ENCODE peak calls at places on chromosomes 11 and 22, in five cellular contexts. One of them, this sample, is unnamed. For H3K4me1, the result is how much of the 10 kb centered on the place peaks cover.

GRCh38 chr11:125073616-125074483 is 10.7 kb downstream of the SLC37A2 start:
- DNase-seq in fibroblast of lung: no peak
- DNase-seq in PC-3: no peak
- DNase-seq in ovary: no peak
- DNase-seq in lower lobe of right lung: no peak
- DNase-seq in this sample: no peak

GRCh38 chr11:126992804-126993111 is 7.8 kb downstream of the KIRREL3 start:
- DNase-seq in fibroblast of lung: peak
- DNase-seq in PC-3: peak
- DNase-seq in ovary: no peak
- DNase-seq in lower lobe of right lung: no peak
- DNase-seq in this sample: no peak

GRCh38 chr11:43681543-43681942 is 1.0 kb downstream of the HSD17B12 start:
- DNase-seq in fibroblast of lung: peak
- DNase-seq in PC-3: peak
- DNase-seq in ovary: no peak
- DNase-seq in lower lobe of right lung: no peak
- DNase-seq in this sample: peak

GRCh38 chr22:49077586-49077985 is 750.1 kb downstream of the BRD1 start:
- DNase-seq in fibroblast of lung: no peak
- DNase-seq in PC-3: no peak
- DNase-seq in ovary: no peak
- DNase-seq in lower lobe of right lung: no peak
- DNase-seq in this sample: no peak

GRCh38 chr11:84526250-84526649 is 1100.9 kb downstream of the DLG2 start:
- DNase-seq in fibroblast of lung: no peak
- DNase-seq in PC-3: peak
- DNase-seq in ovary: no peak
- DNase-seq in lower lobe of right lung: no peak
- DNase-seq in this sample: no peak

GRCh38 chr11:103736323-103736722 is 300.1 kb upstream of the DDI1 start:
- DNase-seq in fibroblast of lung: no peak
- DNase-seq in PC-3: no peak
- DNase-seq in ovary: no peak
- DNase-seq in lower lobe of right lung: no peak
- DNase-seq in this sample: no peak

GRCh38 chr11:36372101-36372767 is 76.1 kb downstream of the PRR5L start:
- DNase-seq in fibroblast of lung: peak
- DNase-seq in PC-3: peak
- DNase-seq in ovary: no peak
- DNase-seq in lower lobe of right lung: no peak
- DNase-seq in this sample: no peak

GRCh38 chr22:42439821-42440674 is 7.8 kb upstream of the NFAM1 start:
- DNase-seq in fibroblast of lung: peak
- DNase-seq in PC-3: peak
- DNase-seq in ovary: no peak
- DNase-seq in lower lobe of right lung: peak
- DNase-seq in this sample: no peak

GRCh38 chr22:22111267-22111751 is 128.7 kb upstream of the TOP3B start:
- DNase-seq in fibroblast of lung: peak
- DNase-seq in PC-3: peak
- DNase-seq in ovary: no peak
- DNase-seq in lower lobe of right lung: no peak
- DNase-seq in this sample: peak

GRCh38 chr11:88421530-88421929 is 84.0 kb upstream of the CTSC start:
- DNase-seq in fibroblast of lung: no peak
- DNase-seq in PC-3: peak
- DNase-seq in ovary: no peak
- DNase-seq in lower lobe of right lung: no peak
- DNase-seq in this sample: peak

GRCh38 chr22:33597274-33597985 is 322.8 kb downstream of the LARGE1 start:
- DNase-seq in fibroblast of lung: no peak
- DNase-seq in PC-3: no peak
- DNase-seq in ovary: no peak
- DNase-seq in lower lobe of right lung: no peak
- DNase-seq in this sample: no peak

GRCh38 chr22:38406617-38407016 is 48.4 kb downstream of the KCNJ4 start:
- DNase-seq in fibroblast of lung: peak
- DNase-seq in PC-3: no peak
- DNase-seq in ovary: no peak
- DNase-seq in lower lobe of right lung: no peak
- DNase-seq in this sample: no peak

GRCh38 chr11:46375392-46376101 is 5.9 kb upstream of the MDK start:
- DNase-seq in fibroblast of lung: no peak
- DNase-seq in PC-3: no peak
- DNase-seq in ovary: peak
- DNase-seq in lower lobe of right lung: no peak
- DNase-seq in this sample: no peak

GRCh38 chr11:119065369-119065768 is 2.2 kb upstream of the VPS11 start:
- DNase-seq in fibroblast of lung: peak
- DNase-seq in PC-3: peak
- DNase-seq in ovary: no peak
- DNase-seq in lower lobe of right lung: no peak
- DNase-seq in this sample: no peak

GRCh38 chr11:60084866-60085265 is 3.6 kb upstream of the MS4A2 start:
- DNase-seq in fibroblast of lung: no peak
- DNase-seq in PC-3: peak
- DNase-seq in ovary: no peak
- DNase-seq in lower lobe of right lung: no peak
- DNase-seq in this sample: no peak

GRCh38 chr11:4539603-4540219 is 5.3 kb upstream of the OR52M1 start:
- DNase-seq in fibroblast of lung: peak
- DNase-seq in PC-3: peak
- DNase-seq in ovary: peak
- DNase-seq in lower lobe of right lung: peak
- DNase-seq in this sample: peak

GRCh38 chr11:91199866-91200265 is 977.0 kb upstream of the CHORDC1 start:
- DNase-seq in fibroblast of lung: peak
- DNase-seq in PC-3: no peak
- DNase-seq in ovary: no peak
- DNase-seq in lower lobe of right lung: no peak
- DNase-seq in this sample: no peak

GRCh38 chr22:24893341-24894070 is 53.0 kb downstream of the LHFPL7 start:
- DNase-seq in fibroblast of lung: no peak
- DNase-seq in PC-3: no peak
- DNase-seq in ovary: peak
- DNase-seq in lower lobe of right lung: peak
- DNase-seq in this sample: no peak

GRCh38 chr22:32745251-32745995 is 56.1 kb upstream of the TIMP3 start:
- DNase-seq in fibroblast of lung: peak
- DNase-seq in PC-3: peak
- DNase-seq in ovary: no peak
- DNase-seq in lower lobe of right lung: no peak
- DNase-seq in this sample: peak

GRCh38 chr11:26993965-26994446 is at the start of gene FIBIN:
- DNase-seq in fibroblast of lung: peak
- DNase-seq in PC-3: no peak
- DNase-seq in ovary: peak
- DNase-seq in lower lobe of right lung: peak
- DNase-seq in this sample: peak

GRCh38 chr11:57473208-57473930 is 13.0 kb downstream of the RTN4RL2 start:
- DNase-seq in fibroblast of lung: no peak
- DNase-seq in PC-3: no peak
- DNase-seq in ovary: no peak
- DNase-seq in lower lobe of right lung: no peak
- DNase-seq in this sample: no peak

GRCh38 chr11:21636561-21636960 is 556.3 kb upstream of the ANO5 start:
- DNase-seq in fibroblast of lung: no peak
- DNase-seq in PC-3: no peak
- DNase-seq in ovary: no peak
- DNase-seq in lower lobe of right lung: no peak
- DNase-seq in this sample: no peak
- H3K4me1 ChIP-seq in fibroblast of lung: under half
- H3K4me1 ChIP-seq in PC-3: under half
- H3K4me1 ChIP-seq in ovary: under half
- H3K4me1 ChIP-seq in lower lobe of right lung: under half
- H3K4me1 ChIP-seq in this sample: under half

DNA sequence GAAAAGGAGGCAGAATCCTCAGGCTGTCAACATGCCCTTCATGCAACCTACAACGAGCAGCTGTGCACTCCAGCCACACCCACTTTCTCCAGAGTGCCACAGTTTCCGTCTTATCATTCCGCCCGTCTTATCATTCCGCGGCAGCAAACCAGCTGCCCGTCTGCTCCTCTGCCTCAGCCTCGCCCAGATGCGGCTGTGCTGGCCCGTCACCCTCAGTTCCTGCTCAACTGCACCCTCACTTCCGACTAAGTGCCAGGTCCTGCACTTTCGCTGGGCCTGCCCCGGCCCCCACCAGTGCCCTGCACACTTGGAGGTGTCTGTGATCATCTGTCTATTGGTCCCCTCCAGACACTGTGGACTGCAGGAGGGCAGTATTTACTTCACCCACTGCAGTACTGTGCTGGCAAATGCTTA is 43.7 kb downstream of the MICAL3 start:
- DNase-seq in fibroblast of lung: peak
- DNase-seq in PC-3: no peak
- DNase-seq in ovary: no peak
- DNase-seq in lower lobe of right lung: peak
- DNase-seq in this sample: peak
- H3K4me1 ChIP-seq in fibroblast of lung: under half
- H3K4me1 ChIP-seq in PC-3: under half
- H3K4me1 ChIP-seq in ovary: under half
- H3K4me1 ChIP-seq in lower lobe of right lung: under half
- H3K4me1 ChIP-seq in this sample: under half

GRCh38 chr22:29912605-29913398 is 29.8 kb downstream of the MTMR3 start:
- DNase-seq in fibroblast of lung: peak
- DNase-seq in PC-3: peak
- DNase-seq in ovary: no peak
- DNase-seq in lower lobe of right lung: no peak
- DNase-seq in this sample: peak
- H3K4me1 ChIP-seq in fibroblast of lung: under half
- H3K4me1 ChIP-seq in PC-3: under half
- H3K4me1 ChIP-seq in ovary: under half
- H3K4me1 ChIP-seq in lower lobe of right lung: half or more
- H3K4me1 ChIP-seq in this sample: under half

DNA sequence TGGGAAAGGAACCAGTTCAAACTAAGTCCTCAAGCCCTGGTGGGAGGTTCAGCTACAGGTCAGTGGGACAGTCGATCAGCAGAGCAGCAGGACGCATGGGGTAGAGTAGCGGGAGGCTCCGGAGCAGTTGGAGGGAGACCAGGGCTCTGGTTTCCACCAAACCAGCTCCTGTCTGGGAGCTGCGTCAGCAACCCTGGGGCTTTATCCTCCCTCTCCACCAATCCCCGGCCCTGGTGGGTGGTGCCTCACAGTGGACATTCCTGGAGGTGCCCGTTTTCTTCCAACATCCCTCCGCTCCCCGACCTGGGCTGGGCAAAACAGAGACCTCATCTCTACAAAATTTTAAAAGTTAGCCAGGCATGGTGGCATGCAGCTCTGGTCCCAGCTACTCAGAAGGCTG is 32.4 kb downstream of the ZNF195 start:
- DNase-seq in fibroblast of lung: no peak
- DNase-seq in PC-3: no peak
- DNase-seq in ovary: no peak
- DNase-seq in lower lobe of right lung: no peak
- DNase-seq in this sample: no peak
- H3K4me1 ChIP-seq in fibroblast of lung: under half
- H3K4me1 ChIP-seq in PC-3: under half
- H3K4me1 ChIP-seq in ovary: under half
- H3K4me1 ChIP-seq in lower lobe of right lung: under half
- H3K4me1 ChIP-seq in this sample: under half

DNA sequence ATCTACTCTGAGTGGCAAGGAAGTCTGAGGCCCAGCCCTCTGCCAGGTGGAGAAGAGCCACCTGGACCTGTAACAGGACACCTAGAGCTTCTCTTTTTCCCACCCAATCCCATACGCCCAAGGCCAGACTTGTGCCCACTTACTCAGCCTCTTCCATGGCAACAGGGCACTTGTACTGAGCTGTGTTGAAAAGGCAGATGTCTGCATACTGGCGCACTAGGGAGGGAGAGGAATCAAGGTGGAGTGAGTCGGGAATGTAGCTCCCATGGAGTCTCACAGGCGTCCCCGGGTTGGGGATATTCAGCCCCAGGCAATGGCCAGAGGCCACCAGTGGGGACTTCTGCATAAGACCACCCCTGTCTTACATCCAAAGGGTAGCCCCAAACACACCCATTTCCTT is 36.1 kb downstream of the TPBGL start:
- DNase-seq in fibroblast of lung: no peak
- DNase-seq in PC-3: no peak
- DNase-seq in ovary: no peak
- DNase-seq in lower lobe of right lung: no peak
- DNase-seq in this sample: no peak
- H3K4me1 ChIP-seq in fibroblast of lung: under half
- H3K4me1 ChIP-seq in PC-3: under half
- H3K4me1 ChIP-seq in ovary: under half
- H3K4me1 ChIP-seq in lower lobe of right lung: under half
- H3K4me1 ChIP-seq in this sample: under half

DNA sequence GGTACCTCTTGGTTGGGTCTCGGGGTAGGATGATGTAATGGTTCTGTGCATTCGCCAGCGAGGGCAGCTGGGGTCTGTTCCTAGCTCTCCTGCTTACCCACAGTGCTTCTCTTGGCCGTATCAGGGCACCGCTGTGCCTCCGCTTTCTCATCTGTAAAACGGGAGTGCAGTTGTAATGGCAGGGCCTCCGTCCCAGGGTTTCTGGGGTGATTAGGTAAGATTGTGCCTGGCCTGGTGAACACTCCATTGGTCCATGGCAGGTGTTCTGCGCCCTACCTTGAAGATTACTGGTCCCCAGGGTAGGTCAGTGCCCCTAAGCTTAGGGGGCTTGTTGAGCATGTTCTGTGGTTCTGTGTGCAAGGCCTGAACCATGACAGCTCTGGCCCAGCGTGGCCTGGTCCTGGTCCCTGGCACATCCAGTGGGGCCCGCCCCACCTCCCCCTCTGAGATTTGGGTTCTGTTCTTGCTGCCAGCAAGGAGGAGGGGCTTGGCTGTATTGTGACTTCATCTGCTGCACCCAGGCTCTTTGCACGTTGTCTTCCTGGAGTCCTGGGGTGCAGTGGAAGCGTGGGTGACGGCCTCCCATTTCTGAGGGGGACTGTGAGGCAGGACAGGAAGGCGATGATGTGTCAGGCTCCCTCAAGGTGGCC is 4.9 kb downstream of the MYRF start:
- DNase-seq in fibroblast of lung: no peak
- DNase-seq in PC-3: no peak
- DNase-seq in ovary: no peak
- DNase-seq in lower lobe of right lung: no peak
- DNase-seq in this sample: no peak
- H3K4me1 ChIP-seq in fibroblast of lung: under half
- H3K4me1 ChIP-seq in PC-3: under half
- H3K4me1 ChIP-seq in ovary: under half
- H3K4me1 ChIP-seq in lower lobe of right lung: under half
- H3K4me1 ChIP-seq in this sample: half or more

This sample was measured in hepatocyte.